ENCODE peak calls at places on chromosomes 13 and 19, in five cellular contexts. One of them, this sample, is unnamed.

GRCh38 chr19:18846862-18847515 is 15.2 kb downstream of the UPF1 start:
- DNase-seq in WTC11: peak
- DNase-seq in DMS153: peak
- DNase-seq in NCI-H146: peak
- DNase-seq in amniotic stem cell: peak
- DNase-seq in this sample: no peak

GRCh38 chr13:64753606-64754005 is 2476.5 kb downstream of the PCDH9 start:
- DNase-seq in DMS153: no peak
- DNase-seq in amniotic stem cell: no peak
- DNase-seq in NCI-H146: no peak
- DNase-seq in WTC11: no peak
- DNase-seq in this sample: no peak

GRCh38 chr13:110617326-110618072 is 2.2 kb downstream of the NAXD start:
- DNase-seq in DMS153: no peak
- DNase-seq in WTC11: no peak
- DNase-seq in NCI-H146: no peak
- DNase-seq in amniotic stem cell: no peak
- DNase-seq in this sample: no peak

GRCh38 chr19:8890260-8890659 is 58.1 kb downstream of the MBD3L1 start:
- DNase-seq in NCI-H146: no peak
- DNase-seq in WTC11: no peak
- DNase-seq in DMS153: no peak
- DNase-seq in amniotic stem cell: no peak
- DNase-seq in this sample: no peak

GRCh38 chr13:97141564-97142005 is 80.5 kb upstream of the MBNL2 start:
- DNase-seq in DMS153: peak
- DNase-seq in WTC11: peak
- DNase-seq in amniotic stem cell: peak
- DNase-seq in NCI-H146: peak
- DNase-seq in this sample: peak

GRCh38 chr19:5826531-5827341 is 12.8 kb downstream of the FUT6 start:
- DNase-seq in NCI-H146: peak
- DNase-seq in WTC11: peak
- DNase-seq in amniotic stem cell: no peak
- DNase-seq in DMS153: peak
- DNase-seq in this sample: peak

GRCh38 chr13:34107814-34108213 is 289.9 kb downstream of the RFC3 start:
- DNase-seq in DMS153: no peak
- DNase-seq in WTC11: no peak
- DNase-seq in amniotic stem cell: no peak
- DNase-seq in NCI-H146: no peak
- DNase-seq in this sample: no peak

GRCh38 chr19:10797541-10798256 is 38.3 kb downstream of the TMED1 start:
- DNase-seq in NCI-H146: no peak
- DNase-seq in DMS153: no peak
- DNase-seq in WTC11: no peak
- DNase-seq in amniotic stem cell: no peak
- DNase-seq in this sample: no peak

GRCh38 chr19:50639121-50640112 is at the start of gene SYT3:
- DNase-seq in amniotic stem cell: no peak
- DNase-seq in NCI-H146: peak
- DNase-seq in DMS153: peak
- DNase-seq in WTC11: peak
- DNase-seq in this sample: peak

GRCh38 chr13:106416645-106417044 is 118.8 kb downstream of the EFNB2 start:
- DNase-seq in amniotic stem cell: no peak
- DNase-seq in NCI-H146: no peak
- DNase-seq in DMS153: peak
- DNase-seq in WTC11: no peak
- DNase-seq in this sample: no peak

This sample was measured in NCI-H748 treated with DMSO at 0.1 percent for 48 hours.